ENCODE peak calls at places on chromosomes 1 and 21, in ten cellular contexts. I, K, W, P, Y, L, R, M, G and U are unnamed samples.

GRCh38 chr21:41583274-41583790 is 75.4 kb upstream of the TMPRSS2 start:
- DNase-seq in I (no peak), K (no peak), W (no peak), P (no peak), Y (no peak), L (peak), R (no peak), M (no peak), G (no peak), U (no peak)

GRCh38 chr1:28865997-28866650 is 48.2 kb upstream of the EPB41 start:
- DNase-seq in I (no peak), K (no peak), W (no peak), P (no peak), Y (no peak), L (peak), R (no peak), M (peak), G (no peak), U (no peak)

GRCh38 chr1:107920578-107920977 is 44.4 kb downstream of the VAV3 start:
- DNase-seq in I (no peak), K (no peak), W (no peak), P (no peak), Y (no peak), L (no peak), R (no peak), M (no peak), G (no peak), U (no peak)

GRCh38 chr1:5551274-5551966 is 440.8 kb downstream of the NPHP4 start:
- DNase-seq in I (no peak), K (no peak), W (no peak), P (no peak), Y (peak), L (peak), R (no peak), M (peak), G (no peak), U (no peak)

GRCh38 chr1:8584316-8584715 is 233.1 kb downstream of the RERE start:
- DNase-seq in I (no peak), K (no peak), W (no peak), P (no peak), Y (no peak), L (no peak), R (no peak), M (no peak), G (no peak), U (no peak)

GRCh38 chr1:154213274-154213673 is 7.1 kb upstream of the CFAP141 start:
- DNase-seq in I (no peak), K (no peak), W (no peak), P (no peak), Y (peak), L (peak), R (no peak), M (no peak), G (peak), U (no peak)

GRCh38 chr1:223116950-223117349 is 26.1 kb downstream of the TLR5 start:
- DNase-seq in I (no peak), K (no peak), W (no peak), P (no peak), Y (no peak), L (no peak), R (no peak), M (no peak), G (no peak), U (no peak)

GRCh38 chr1:65148548-65149390 is 766 bp downstream of the AK4 start:
- DNase-seq in I (peak), K (peak), W (no peak), P (peak), Y (peak), L (no peak), R (peak), M (no peak), G (peak), U (no peak)

GRCh38 chr1:52748119-52748518 is 21.9 kb downstream of the ZYG11B start:
- DNase-seq in I (no peak), K (no peak), W (no peak), P (no peak), Y (no peak), L (no peak), R (no peak), M (no peak), G (no peak), U (no peak)

GRCh38 chr1:93448292-93448982 is 519 bp downstream of the FNBP1L start:
- DNase-seq in I (no peak), K (peak), W (no peak), P (no peak), Y (peak), L (no peak), R (peak), M (peak), G (peak), U (no peak)

GRCh38 chr1:41823453-41823852 is 95.3 kb downstream of the HIVEP3 start:
- DNase-seq in I (no peak), K (no peak), W (no peak), P (no peak), Y (no peak), L (peak), R (no peak), M (no peak), G (no peak), U (no peak)

GRCh38 chr1:111777301-111777700 is 21.6 kb downstream of the DDX20 start:
- DNase-seq in I (no peak), K (no peak), W (no peak), P (no peak), Y (no peak), L (no peak), R (no peak), M (no peak), G (no peak), U (no peak)